ENCODE peak calls at places on chromosomes 16 and 17, in four cellular contexts. One of them, this sample, is unnamed.

GRCh38 chr16:85945424-85945751 is 46.4 kb downstream of the IRF8 start:
- DNase-seq in K562: no peak
- DNase-seq in GM12878: no peak
- DNase-seq in HepG2: no peak
- DNase-seq in this sample: no peak

GRCh38 chr16:27928542-27928941 is 135.0 kb downstream of the GSG1L start:
- DNase-seq in K562: no peak
- DNase-seq in GM12878: no peak
- DNase-seq in HepG2: no peak
- DNase-seq in this sample: no peak

GRCh38 chr17:29445844-29446243 is 55.7 kb downstream of the TAOK1 start:
- DNase-seq in K562: no peak
- DNase-seq in GM12878: no peak
- DNase-seq in HepG2: no peak
- DNase-seq in this sample: no peak

GRCh38 chr16:67393111-67393789 is at the start of gene TPPP3:
- DNase-seq in K562: peak; percentile 96
- DNase-seq in GM12878: no peak
- DNase-seq in HepG2: peak; percentile 77
- DNase-seq in this sample: peak; percentile 73

GRCh38 chr16:66387817-66388332 is 21.4 kb downstream of the CDH5 start:
- DNase-seq in K562: no peak
- DNase-seq in GM12878: no peak
- DNase-seq in HepG2: peak; percentile 41
- DNase-seq in this sample: no peak

GRCh38 chr16:70740919-70741778 is 55.3 kb upstream of the MTSS2 start:
- DNase-seq in K562: no peak
- DNase-seq in GM12878: no peak
- DNase-seq in HepG2: no peak
- DNase-seq in this sample: no peak

GRCh38 chr16:1069154-1069553 is 3.4 kb upstream of the SSTR5 start:
- DNase-seq in K562: peak; percentile 40
- DNase-seq in GM12878: no peak
- DNase-seq in HepG2: no peak
- DNase-seq in this sample: no peak

GRCh38 chr16:82044585-82044911 is 9.5 kb downstream of the HSD17B2 start:
- DNase-seq in K562: no peak
- DNase-seq in GM12878: no peak
- DNase-seq in HepG2: peak; percentile 74
- DNase-seq in this sample: no peak

DNA sequence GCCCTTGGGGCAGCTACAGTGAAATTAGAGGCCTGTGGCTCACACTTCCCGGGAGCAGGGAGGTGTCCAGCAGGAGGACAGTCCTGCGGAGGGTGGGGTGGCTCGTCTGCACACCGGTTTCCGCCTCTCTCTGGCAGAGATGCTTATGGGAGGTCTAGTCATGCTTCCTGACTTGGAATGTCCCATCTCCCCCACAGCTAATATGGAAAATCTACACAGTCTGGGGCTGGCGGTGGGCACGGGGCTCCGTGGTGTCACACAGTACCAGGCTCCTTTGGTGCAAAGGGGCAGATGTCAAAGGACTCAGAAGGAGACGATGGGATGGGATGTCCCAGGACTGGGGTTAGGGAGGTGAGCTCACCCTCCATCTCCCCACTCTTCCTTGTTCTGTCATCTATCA is 44.1 kb upstream of the DOC2B start:
- DNase-seq in K562: no peak
- DNase-seq in GM12878: no peak
- DNase-seq in HepG2: no peak
- DNase-seq in this sample: no peak
- TF ChIP-seq EP300 in K562: no peak
- TF ChIP-seq EP300 in GM12878: no peak
- TF ChIP-seq EP300 in HepG2: no peak
- TF ChIP-seq EP300 in this sample: no peak

GRCh38 chr16:30567991-30568638 is 3.4 kb downstream of the ZNF688 start:
- DNase-seq in K562: no peak
- DNase-seq in GM12878: peak; percentile 66
- DNase-seq in HepG2: peak; percentile 62
- DNase-seq in this sample: peak; percentile 45

GRCh38 chr16:30571444-30572322 is at the start of gene ZNF688:
- DNase-seq in K562: peak; percentile 92
- DNase-seq in GM12878: peak; percentile 95
- DNase-seq in HepG2: peak; percentile 93
- DNase-seq in this sample: peak; percentile 97

GRCh38 chr16:30567160-30567990 is 4.1 kb downstream of the ZNF688 start:
- DNase-seq in K562: no peak
- DNase-seq in GM12878: no peak
- DNase-seq in HepG2: no peak
- DNase-seq in this sample: peak; percentile 32

GRCh38 chr16:30569746-30570325 is 1.7 kb downstream of the ZNF688 start:
- DNase-seq in K562: no peak
- DNase-seq in GM12878: no peak
- DNase-seq in HepG2: no peak
- DNase-seq in this sample: no peak

GRCh38 chr16:30570621-30571443 is 682 bp downstream of the ZNF688 start:
- DNase-seq in K562: peak; percentile 12
- DNase-seq in GM12878: no peak
- DNase-seq in HepG2: no peak
- DNase-seq in this sample: no peak
- TF ChIP-seq JUNB in K562: no peak
- TF ChIP-seq JUNB in GM12878: no peak
- TF ChIP-seq JUNB in HepG2: no peak
- TF ChIP-seq JUNB in this sample: no peak

DNA sequence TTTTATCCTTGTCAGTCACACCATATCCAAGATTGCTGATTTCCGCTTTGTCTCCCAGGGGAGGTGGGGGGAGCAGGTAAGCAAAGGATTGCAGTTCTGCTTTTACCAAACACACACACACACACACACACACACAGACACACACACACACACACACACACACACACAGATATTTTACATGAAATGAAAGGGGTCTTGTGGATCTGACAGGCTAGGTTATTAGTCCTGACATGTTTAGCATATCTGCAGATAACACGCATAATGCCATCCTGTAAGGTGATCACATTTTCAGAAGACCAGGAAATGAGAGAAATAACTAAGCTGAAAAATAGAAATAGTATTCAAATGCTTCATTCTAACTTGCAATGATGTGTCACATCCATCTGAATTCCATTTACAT is 1113.3 kb downstream of the CDH8 start:
- DNase-seq in K562: no peak
- DNase-seq in GM12878: no peak
- DNase-seq in HepG2: no peak
- DNase-seq in this sample: no peak
- TF ChIP-seq EP300 in K562: no peak
- TF ChIP-seq EP300 in GM12878: no peak
- TF ChIP-seq EP300 in HepG2: no peak
- TF ChIP-seq EP300 in this sample: no peak

DNA sequence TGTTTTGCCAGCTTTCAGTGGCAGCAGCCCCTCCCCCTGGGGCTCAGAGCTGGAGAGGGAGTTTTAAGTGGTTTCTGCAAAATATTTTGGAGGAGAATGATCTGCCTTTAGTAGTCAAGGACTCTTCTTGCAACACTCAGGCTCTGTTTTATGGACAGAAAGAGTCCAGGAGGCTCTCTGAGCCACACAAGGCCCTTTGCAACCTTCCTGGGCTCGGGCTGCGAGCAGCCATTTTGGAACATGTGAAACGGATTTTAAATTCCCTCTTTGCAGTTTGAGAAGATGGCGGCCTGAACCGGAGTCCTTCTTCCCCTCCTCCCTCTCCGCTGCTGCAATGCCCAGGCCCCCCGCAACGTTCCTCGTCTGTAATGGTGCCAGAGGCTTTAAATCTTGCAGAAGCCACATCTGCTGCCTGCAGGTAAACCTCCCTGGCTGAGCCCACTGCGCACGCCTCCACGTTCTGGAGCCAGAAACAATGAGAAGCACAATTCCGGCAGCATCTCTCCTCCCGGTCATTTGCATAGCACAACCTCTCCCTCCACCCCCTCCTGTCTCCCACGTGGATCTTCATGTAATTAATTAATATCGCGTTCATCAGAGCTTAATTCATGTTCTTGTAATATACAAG is 386.1 kb downstream of the SEC14L1 start:
- DNase-seq in K562: no peak
- DNase-seq in GM12878: no peak
- DNase-seq in HepG2: no peak
- DNase-seq in this sample: no peak
- TF ChIP-seq JUNB in K562: no peak
- TF ChIP-seq JUNB in GM12878: no peak
- TF ChIP-seq JUNB in HepG2: no peak
- TF ChIP-seq JUNB in this sample: no peak

GRCh38 chr17:32281011-32281451 is 15.4 kb downstream of the RHBDL3 start:
- DNase-seq in K562: no peak
- DNase-seq in GM12878: no peak
- DNase-seq in HepG2: no peak
- DNase-seq in this sample: no peak

GRCh38 chr17:32285770-32286517 is 20.3 kb downstream of the RHBDL3 start:
- DNase-seq in K562: no peak
- DNase-seq in GM12878: no peak
- DNase-seq in HepG2: no peak
- DNase-seq in this sample: no peak

GRCh38 chr17:32285286-32285685 is 19.7 kb downstream of the RHBDL3 start:
- DNase-seq in K562: no peak
- DNase-seq in GM12878: no peak
- DNase-seq in HepG2: no peak
- DNase-seq in this sample: no peak

GRCh38 chr17:32286518-32286900 is 20.9 kb downstream of the RHBDL3 start:
- DNase-seq in K562: peak; percentile 71
- DNase-seq in GM12878: no peak
- DNase-seq in HepG2: no peak
- DNase-seq in this sample: no peak

DNA sequence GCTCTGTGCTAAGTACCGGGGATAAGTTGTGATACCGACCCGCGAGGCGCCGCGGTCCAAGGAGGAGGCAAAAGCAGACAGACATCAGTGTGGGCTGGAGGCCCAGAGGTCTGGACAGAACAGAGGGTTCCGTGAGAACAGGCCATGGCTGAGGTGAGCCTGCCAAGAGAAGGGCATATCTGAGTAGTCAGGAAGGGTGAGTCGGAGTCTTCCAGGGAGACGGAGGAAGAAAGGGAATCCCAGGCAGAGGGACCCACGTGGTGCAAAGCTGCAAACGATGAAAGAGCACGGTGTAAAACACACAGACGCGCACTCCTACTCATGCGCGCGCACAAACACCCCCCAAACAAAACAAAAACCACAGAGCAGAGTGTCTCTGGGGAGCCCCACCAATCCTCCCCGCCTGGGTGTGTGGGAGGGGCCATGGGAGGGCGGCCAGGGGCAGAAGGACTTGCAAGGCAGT is 18.1 kb downstream of the RHBDL3 start:
- DNase-seq in K562: peak; percentile 63
- DNase-seq in GM12878: no peak
- DNase-seq in HepG2: no peak
- DNase-seq in this sample: no peak
- TF ChIP-seq EP300 in K562: no peak
- TF ChIP-seq EP300 in GM12878: no peak
- TF ChIP-seq EP300 in HepG2: no peak
- TF ChIP-seq EP300 in this sample: no peak

This sample was measured in A549.